ENCODE peak calls at places on chromosomes 3 and 15, in four cellular contexts. J is substantia nigra, Y is skeletal muscle cell, A is NCI-H774. C is an unnamed sample.

GRCh38 chr3:114848643-114849350 is 298.3 kb downstream of the ZBTB20 start:
- DNase-seq in J (no peak), Y (no peak), A (no peak), C (no peak)

GRCh38 chr15:41851755-41852370 is 13.2 kb downstream of the PLA2G4B start:
- DNase-seq in J (no peak), Y (no peak), A (no peak), C (no peak)

GRCh38 chr3:128482175-128482856 is 10.7 kb downstream of the GATA2 start:
- DNase-seq in J (no peak), Y (no peak), A (no peak), C (no peak)

GRCh38 chr3:59605944-59606534 is 556.2 kb upstream of the CFAP20DC start:
- DNase-seq in J (no peak), Y (no peak), A (no peak), C (peak)

GRCh38 chr15:85543741-85544155 is 163.3 kb downstream of the AKAP13 start:
- DNase-seq in J (no peak), Y (no peak), A (peak), C (peak)

GRCh38 chr15:70344666-70345065 is 246.9 kb upstream of the TLE3 start:
- DNase-seq in J (no peak), Y (no peak), A (peak), C (peak)

GRCh38 chr3:67605377-67605776 is 49.0 kb downstream of the SUCLG2 start:
- DNase-seq in J (no peak), Y (peak), A (no peak), C (no peak)

GRCh38 chr15:43253431-43254403 is 13.0 kb downstream of the TGM5 start:
- DNase-seq in J (no peak), Y (no peak), A (no peak), C (no peak)

GRCh38 chr3:64909757-64910475 is 222.1 kb upstream of the ADAMTS9 start:
- DNase-seq in J (no peak), Y (no peak), A (no peak), C (no peak)

GRCh38 chr3:109339714-109340648 is 2.6 kb upstream of the DPPA4 start:
- DNase-seq in J (no peak), Y (no peak), A (no peak), C (no peak)

GRCh38 chr3:146561463-146561862 is 17.1 kb upstream of the PLSCR1 start:
- DNase-seq in J (no peak), Y (no peak), A (no peak), C (no peak)

GRCh38 chr3:69888946-69889315 is 110.6 kb upstream of the SAMMSON start:
- DNase-seq in J (no peak), Y (no peak), A (no peak), C (no peak)

GRCh38 chr3:177615015-177615414 is 417.7 kb upstream of the TBL1XR1 start:
- DNase-seq in J (no peak), Y (peak), A (peak), C (peak)

GRCh38 chr3:195162033-195162669 is 108.8 kb downstream of the XXYLT1 start:
- DNase-seq in J (no peak), Y (no peak), A (no peak), C (no peak)

GRCh38 chr3:171353423-171353822 is 106.8 kb downstream of the TNIK start:
- DNase-seq in J (no peak), Y (no peak), A (no peak), C (no peak)

GRCh38 chr15:83582386-83582785 is 71.5 kb upstream of the ADAMTSL3 start:
- DNase-seq in J (no peak), Y (no peak), A (no peak), C (no peak)

GRCh38 chr3:132318451-132318850 is 1.2 kb downstream of the ACP3 start:
- DNase-seq in J (no peak), Y (no peak), A (no peak), C (no peak)

GRCh38 chr3:194688207-194688711 is 2.6 kb downstream of the FAM43A start:
- DNase-seq in J (no peak), Y (no peak), A (peak), C (no peak)

GRCh38 chr3:188468672-188469071 is 314.7 kb downstream of the LPP start:
- DNase-seq in J (no peak), Y (peak), A (peak), C (peak)

GRCh38 chr3:71978150-71978721 is 193.3 kb upstream of the PROK2 start:
- DNase-seq in J (no peak), Y (no peak), A (no peak), C (no peak)

GRCh38 chr3:148723591-148723990 is 25.9 kb downstream of the AGTR1 start:
- DNase-seq in J (no peak), Y (peak), A (no peak), C (no peak)

GRCh38 chr3:17969985-17970568 is 227.6 kb upstream of the TBC1D5 start:
- DNase-seq in J (no peak), Y (no peak), A (no peak), C (no peak)

GRCh38 chr3:106458952-106459351 is 590.1 kb upstream of the CBLB start:
- DNase-seq in J (no peak), Y (no peak), A (no peak), C (no peak)

GRCh38 chr3:150352931-150353330 is 55.2 kb upstream of the TSC22D2 start:
- DNase-seq in J (no peak), Y (no peak), A (no peak), C (no peak)

GRCh38 chr15:36866896-36867295 is 233.5 kb downstream of the MEIS2 start:
- DNase-seq in J (no peak), Y (no peak), A (no peak), C (no peak)

GRCh38 chr3:99410789-99411311 is 227.5 kb upstream of the COL8A1 start:
- DNase-seq in J (no peak), Y (peak), A (no peak), C (no peak)

GRCh38 chr3:116367761-116368395 is 77.4 kb downstream of the LSAMP start:
- DNase-seq in J (no peak), Y (no peak), A (no peak), C (no peak)

GRCh38 chr15:31321418-31321817 is 5.2 kb upstream of the KLF13 start:
- DNase-seq in J (no peak), Y (no peak), A (no peak), C (no peak)

GRCh38 chr15:52362497-52362896 is 66.9 kb upstream of the MYO5C start:
- DNase-seq in J (no peak), Y (peak), A (no peak), C (no peak)

GRCh38 chr3:42819351-42819965 is 10.2 kb downstream of the ACKR2 start:
- DNase-seq in J (no peak), Y (no peak), A (no peak), C (peak)